ENCODE peak calls at places on chromosome 12, in nine cellular contexts. H is NCI-H2107, S is RCC 7860, E is caudate nucleus, B is globus pallidus, O is astrocyte, K is HepG2, Z is fibroblast of the aortic adventitia, N is DMS53. C is an unnamed sample.
A peak's percentile ranks its signal among the peaks of the same experiment; 100 is the strongest.

GRCh38 chr12:88723219-88723618 is 142.9 kb upstream of the KITLG start:
- DNase-seq in O (peak; percentile 5), B (no peak), Z (peak; percentile 57), S (no peak), K (no peak), N (no peak), E (no peak), H (no peak), C (no peak)

GRCh38 chr12:83866477-83866876 is 1046.1 kb downstream of the SLC6A15 start:
- DNase-seq in B (no peak), O (no peak), K (no peak), S (no peak), Z (no peak), N (no peak), E (no peak), H (no peak), C (no peak)

GRCh38 chr12:132529156-132529839 is 39.3 kb downstream of the FBRSL1 start:
- DNase-seq in K (no peak), O (no peak), B (no peak), Z (no peak), S (no peak), H (no peak), E (no peak), N (no peak), C (no peak)

GRCh38 chr12:19201653-19202052 is 72.1 kb downstream of the PLEKHA5 start:
- DNase-seq in O (no peak), K (no peak), B (no peak), N (no peak), H (no peak), Z (no peak), E (no peak), S (peak; percentile 49), C (no peak)

GRCh38 chr12:106644335-106645073 is 61.7 kb downstream of the RFX4 start:
- DNase-seq in O (no peak), E (no peak), B (no peak), S (no peak), N (no peak), H (no peak), K (no peak), Z (no peak), C (no peak)

GRCh38 chr12:88940854-88941253 is 360.6 kb upstream of the KITLG start:
- DNase-seq in H (no peak), Z (no peak), E (no peak), K (no peak), B (no peak), N (no peak), S (no peak), O (no peak), C (no peak)

GRCh38 chr12:43306066-43306465 is 245.9 kb downstream of the ADAMTS20 start:
- DNase-seq in E (no peak), S (peak; percentile 68), B (no peak), Z (peak; percentile 91), O (peak; percentile 98), N (no peak), K (no peak), H (no peak), C (peak; percentile 87)

GRCh38 chr12:111359914-111360276 is 9.0 kb downstream of the PHETA1 start:
- DNase-seq in B (no peak), H (no peak), Z (no peak), S (no peak), N (no peak), K (no peak), E (no peak), O (no peak), C (no peak)

GRCh38 chr12:27474344-27474743 is 27.8 kb downstream of the SMCO2 start:
- DNase-seq in B (no peak), N (no peak), E (no peak), O (peak; percentile 88), Z (peak; percentile 79), H (no peak), K (no peak), S (peak; percentile 64), C (no peak)

GRCh38 chr12:120869376-120869775 is 34.8 kb downstream of the SPPL3 start:
- DNase-seq in O (no peak), K (no peak), B (no peak), H (no peak), N (no peak), E (no peak), S (no peak), Z (no peak), C (no peak)

GRCh38 chr12:67940780-67941243 is 48.4 kb upstream of the IFNG-AS1 start:
- DNase-seq in N (no peak), E (no peak), K (peak; percentile 9), Z (peak; percentile 23), H (no peak), B (peak; percentile 15), O (peak; percentile 60), S (peak; percentile 56), C (no peak)

GRCh38 chr12:45878630-45879255 is 111.6 kb downstream of the SCAF11 start:
- DNase-seq in H (no peak), N (peak; percentile 28), Z (no peak), K (no peak), S (no peak), E (no peak), O (no peak), B (no peak), C (no peak)

GRCh38 chr12:80834724-80835123 is 103.0 kb downstream of the LIN7A start:
- DNase-seq in N (no peak), Z (no peak), S (no peak), K (no peak), B (no peak), H (no peak), O (no peak), E (no peak), C (no peak)